ENCODE peak calls at places on chromosomes 12 and 14, in five cellular contexts. M is GM12878; X is CD8-positive, alpha-beta T cell; B is adrenal gland; H is neural progenitor cell. D is an unnamed sample.

GRCh38 chr12:47014474-47014873 is 64.9 kb upstream of the PCED1B start:
- DNase-seq in B (no peak), X (no peak), M (no peak), H (no peak), D (no peak)

GRCh38 chr14:67245104-67245503 is 3.9 kb downstream of the PALS1 start:
- DNase-seq in M (no peak), B (no peak), X (no peak), H (no peak), D (no peak)

GRCh38 chr14:50056457-50056856 is 59.9 kb downstream of the VCPKMT start:
- DNase-seq in B (no peak), M (no peak), X (no peak), H (no peak), D (no peak)

GRCh38 chr12:76874491-76875190 is 4.2 kb downstream of the CSRP2 start:
- DNase-seq in B (no peak), H (no peak), X (no peak), M (no peak), D (no peak)

GRCh38 chr14:52380294-52380693 is 66.2 kb downstream of the PTGER2 start:
- DNase-seq in H (no peak), B (no peak), M (peak), X (no peak), D (peak)

GRCh38 chr14:28406181-28406580 is 360.4 kb upstream of the FOXG1 start:
- DNase-seq in H (no peak), B (no peak), M (no peak), X (no peak), D (no peak)

GRCh38 chr12:58176296-58176869 is 235.0 kb downstream of the ATP23 start:
- DNase-seq in H (peak), B (no peak), X (no peak), M (no peak), D (no peak)

GRCh38 chr12:25997401-25997973 is 39.0 kb downstream of the RASSF8 start:
- DNase-seq in X (no peak), B (no peak), M (no peak), H (peak), D (no peak)

GRCh38 chr12:117447665-117448366 is 86.4 kb upstream of the NOS1 start:
- DNase-seq in H (no peak), X (no peak), M (no peak), B (no peak), D (no peak)

GRCh38 chr12:27207626-27208413 is 36.3 kb upstream of the STK38L start:
- DNase-seq in B (no peak), X (no peak), M (peak), H (no peak), D (peak)

GRCh38 chr12:128091931-128092330 is 175.0 kb upstream of the TMEM132C start:
- DNase-seq in B (no peak), X (no peak), M (no peak), H (no peak), D (no peak)

GRCh38 chr12:93040367-93040766 is 111.3 kb upstream of the EEA1 start:
- DNase-seq in H (no peak), B (no peak), X (no peak), M (no peak), D (no peak)

GRCh38 chr12:127984386-127985055 is 282.4 kb upstream of the TMEM132C start:
- DNase-seq in B (no peak), M (no peak), H (no peak), X (no peak), D (no peak)

GRCh38 chr14:70181276-70181675 is 7.5 kb downstream of the SLC8A3 start:
- DNase-seq in M (no peak), H (no peak), B (no peak), X (no peak), D (no peak)

GRCh38 chr12:32617549-32617948 is 61.6 kb upstream of the DNM1L start:
- DNase-seq in H (no peak), X (no peak), M (no peak), B (no peak), D (no peak)

GRCh38 chr14:95614335-95614734 is 71.9 kb upstream of the TCL1B start:
- DNase-seq in M (peak), X (no peak), B (no peak), H (no peak), D (no peak)

GRCh38 chr12:47689215-47689614 is 16.6 kb downstream of the RPAP3 start:
- DNase-seq in H (no peak), X (no peak), M (no peak), B (no peak), D (no peak)

GRCh38 chr14:68240388-68240787 is 420.8 kb downstream of the RAD51B start:
- DNase-seq in M (no peak), X (no peak), B (no peak), H (no peak), D (no peak)

DNA sequence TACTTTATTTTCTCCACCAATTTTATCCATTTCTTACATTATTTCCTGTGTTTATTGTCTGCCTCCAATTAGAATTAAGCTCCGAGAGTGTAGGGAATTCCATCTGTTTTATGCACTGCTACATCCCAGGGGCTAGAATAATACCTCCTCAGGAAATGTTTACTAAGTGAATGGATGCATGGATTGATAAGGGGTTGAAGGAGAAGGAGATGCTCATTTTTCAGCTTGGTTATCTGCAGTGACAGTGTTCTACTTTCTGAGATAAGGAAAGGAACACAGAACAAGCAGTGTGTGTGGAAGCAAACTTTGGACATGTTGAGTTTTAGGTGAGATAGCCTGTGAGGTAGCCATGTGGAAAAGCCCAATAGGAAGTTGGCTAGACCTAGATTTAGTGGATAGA is 164.6 kb upstream of the HMGA2 start:
- DNase-seq in M (no peak), H (no peak), X (no peak), B (no peak), D (no peak)
- H3K4me3 ChIP-seq in M (no peak), H (no peak), X (no peak), B (no peak), D (no peak)

GRCh38 chr12:67508830-67509229 is 139.7 kb upstream of the DYRK2 start:
- DNase-seq in M (no peak), X (no peak), B (no peak), H (no peak), D (no peak)

GRCh38 chr12:67506739-67507138 is 141.8 kb upstream of the DYRK2 start:
- DNase-seq in M (no peak), H (peak), X (no peak), B (no peak), D (no peak)

GRCh38 chr12:67512061-67512460 is 136.5 kb upstream of the DYRK2 start:
- DNase-seq in X (no peak), B (no peak), M (no peak), H (no peak), D (no peak)

GRCh38 chr12:67514502-67514901 is 134.0 kb upstream of the DYRK2 start:
- DNase-seq in X (no peak), H (no peak), M (no peak), B (no peak), D (no peak)

GRCh38 chr12:67509987-67510386 is 138.6 kb upstream of the DYRK2 start:
- DNase-seq in B (no peak), H (no peak), M (no peak), X (no peak), D (no peak)
- TF ChIP-seq CTCF in B (no peak), H (no peak), M (no peak), X (no peak), D (no peak)

DNA sequence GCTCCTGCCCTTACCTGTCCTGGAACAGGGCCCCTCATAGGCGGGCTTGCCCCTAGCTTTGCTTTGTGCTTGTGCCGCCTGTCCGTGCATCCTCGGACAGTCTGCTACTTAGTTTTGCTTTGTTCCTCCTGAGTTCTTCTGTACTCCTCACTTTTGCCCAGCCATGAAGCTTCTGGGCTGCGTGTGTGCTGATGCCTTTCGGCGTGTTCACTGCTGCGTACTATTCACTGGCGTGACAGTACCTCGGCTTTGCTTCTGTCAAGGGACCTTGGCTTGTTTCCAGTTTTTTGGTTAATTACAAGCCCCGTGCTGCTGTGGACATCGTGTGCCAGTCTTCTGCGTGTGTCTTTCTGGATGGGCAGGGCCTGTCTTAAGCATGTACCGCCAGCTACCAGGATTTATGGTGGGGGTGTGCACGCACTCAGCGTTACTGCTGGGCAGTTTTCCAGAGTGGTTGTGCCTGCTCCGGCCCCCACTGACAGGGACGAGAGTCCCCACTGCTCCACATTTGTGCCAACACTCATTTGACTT is 2.5 kb downstream of the PACS2 start:
- DNase-seq in H (no peak), M (no peak), X (no peak), B (peak), D (no peak)
- H3K4me3 ChIP-seq in H (no peak), M (no peak), X (no peak), B (no peak), D (no peak)

GRCh38 chr14:72906316-72906715 is 12.4 kb upstream of the DPF3 start:
- DNase-seq in H (no peak), B (no peak), X (no peak), M (no peak), D (no peak)

GRCh38 chr14:72906879-72907278 is 13.0 kb upstream of the DPF3 start:
- DNase-seq in M (no peak), H (no peak), B (peak), X (no peak), D (no peak)

GRCh38 chr14:72909163-72909562 is 15.3 kb upstream of the DPF3 start:
- DNase-seq in H (no peak), X (no peak), B (no peak), M (no peak), D (no peak)

GRCh38 chr14:72907327-72907826 is 13.5 kb upstream of the DPF3 start:
- DNase-seq in X (no peak), H (no peak), B (no peak), M (no peak), D (no peak)

DNA sequence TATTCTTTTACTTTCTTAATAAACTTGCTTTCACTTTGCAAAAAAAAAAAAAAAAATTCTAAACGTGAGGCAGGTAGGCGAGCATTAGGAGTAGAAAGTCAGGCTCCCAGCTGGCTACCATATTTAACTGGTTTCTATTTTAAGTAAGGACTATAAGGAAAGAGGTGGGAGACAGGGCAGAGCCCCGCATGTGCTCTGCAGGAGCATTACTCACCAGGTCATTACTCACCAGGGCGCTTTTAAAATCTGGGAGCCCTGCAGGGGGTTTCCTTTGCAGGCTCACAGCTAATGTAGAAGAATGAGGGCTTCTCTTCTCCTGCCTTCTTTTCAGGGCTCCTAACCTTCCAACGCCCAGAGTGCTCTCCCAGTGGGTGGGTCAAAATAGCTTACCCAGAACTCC is 14.0 kb upstream of the DPF3 start:
- DNase-seq in H (no peak), X (no peak), M (no peak), B (peak), D (no peak)
- TF ChIP-seq CTCF in H (no peak), X (no peak), M (no peak), B (no peak), D (no peak)

DNA sequence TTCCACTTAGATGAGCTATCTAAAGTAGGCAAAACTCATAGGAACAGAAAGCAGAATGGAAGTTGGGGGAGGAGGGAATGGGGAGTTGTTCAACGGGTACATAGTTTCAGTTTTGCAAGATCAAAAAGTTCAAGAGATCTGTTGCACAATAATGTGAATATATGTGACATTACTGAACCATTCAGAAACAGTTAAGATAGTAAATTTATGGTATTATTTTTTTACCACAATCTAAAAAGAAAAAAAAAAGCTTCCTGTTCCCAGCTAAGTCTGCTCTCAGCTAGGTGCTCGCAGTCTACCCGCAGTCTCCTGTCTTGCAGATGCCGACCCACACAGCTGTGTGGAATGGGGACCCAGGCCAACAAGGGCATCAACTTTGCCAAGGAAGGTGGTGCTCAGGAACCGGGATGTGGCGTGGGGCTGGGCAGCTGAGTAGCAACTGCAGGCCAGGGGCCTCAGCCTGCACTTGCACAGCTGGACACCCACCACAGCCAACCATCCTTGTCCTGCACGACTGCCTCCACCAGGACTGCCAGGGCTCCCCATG is 15.3 kb upstream of the ANO6 start:
- DNase-seq in M (no peak), B (no peak), X (no peak), H (no peak), D (no peak)
- H3K4me3 ChIP-seq in M (no peak), B (no peak), X (no peak), H (no peak), D (no peak)

GRCh38 chr14:102088012-102088792 is 1.4 kb upstream of the HSP90AA1 start:
- DNase-seq in H (peak), M (peak), X (peak), B (peak), D (no peak)

GRCh38 chr14:102087762-102088011 is 843 bp upstream of the HSP90AA1 start:
- DNase-seq in B (no peak), X (no peak), M (no peak), H (no peak), D (no peak)

GRCh38 chr14:102085503-102085902 is 1.3 kb downstream of the HSP90AA1 start:
- DNase-seq in H (no peak), X (no peak), B (no peak), M (no peak), D (no peak)

GRCh38 chr14:102086346-102086971 is 385 bp downstream of the HSP90AA1 start:
- DNase-seq in H (no peak), M (no peak), B (peak), X (peak), D (no peak)

GRCh38 chr14:102086972-102087761 is at the start of gene HSP90AA1:
- DNase-seq in M (peak), H (peak), B (peak), X (peak), D (peak)
- TF ChIP-seq CTCF in M (no peak), H (no peak), B (no peak), X (no peak), D (no peak)